ENCODE peak calls at places on chromosomes 2 and 18, in six cellular contexts. H is tibial artery, P is esophagus muscularis mucosa, Z is fibroblast of pulmonary artery, G is NCI-H2081, K is lung. W is an unnamed sample.

GRCh38 chr2:23366720-23367119 is 18.3 kb upstream of the KLHL29 start:
- DNase-seq in H (no peak), P (no peak), Z (no peak), G (no peak), K (no peak), W (no peak)

GRCh38 chr2:23509593-23510295 is 124.8 kb downstream of the KLHL29 start:
- DNase-seq in H (no peak), P (no peak), Z (no peak), G (no peak), K (no peak), W (no peak)

GRCh38 chr2:16621348-16621747 is 44.3 kb downstream of the CYRIA start:
- DNase-seq in H (no peak), P (no peak), Z (peak), G (no peak), K (no peak), W (no peak)

GRCh38 chr2:236343400-236344161 is 79.4 kb upstream of the ASB18 start:
- DNase-seq in H (no peak), P (no peak), Z (peak), G (peak), K (peak), W (peak)

GRCh38 chr2:122519366-122519765 is 763.9 kb downstream of the TSN start:
- DNase-seq in H (no peak), P (no peak), Z (no peak), G (no peak), K (no peak), W (no peak)

GRCh38 chr2:163348843-163349395 is 386.9 kb downstream of the FIGN start:
- DNase-seq in H (no peak), P (no peak), Z (peak), G (no peak), K (no peak), W (no peak)

GRCh38 chr2:27954771-27955384 is 64.3 kb downstream of the BABAM2 start:
- DNase-seq in H (peak), P (peak), Z (peak), G (no peak), K (peak), W (peak)

GRCh38 chr2:26970928-26971627 is 641 bp downstream of the MAPRE3 start:
- DNase-seq in H (peak), P (no peak), Z (peak), G (peak), K (no peak), W (no peak)

GRCh38 chr18:4639628-4640310 is 184.7 kb upstream of the DLGAP1 start:
- DNase-seq in H (no peak), P (no peak), Z (no peak), G (no peak), K (no peak), W (no peak)

GRCh38 chr2:71609958-71610357 is 156.6 kb downstream of the DYSF start:
- DNase-seq in H (no peak), P (no peak), Z (peak), G (peak), K (no peak), W (peak)

GRCh38 chr2:112199188-112199587 is 55.7 kb downstream of the ZC3H8 start:
- DNase-seq in H (no peak), P (peak), Z (no peak), G (no peak), K (no peak), W (no peak)

GRCh38 chr2:149984311-149984710 is 396.7 kb upstream of the MMADHC start:
- DNase-seq in H (no peak), P (no peak), Z (no peak), G (no peak), K (no peak), W (no peak)

GRCh38 chr2:105640241-105640640 is 104.5 kb upstream of the NCK2 start:
- DNase-seq in H (no peak), P (peak), Z (no peak), G (no peak), K (no peak), W (no peak)

GRCh38 chr2:238231809-238232208 is 8.0 kb downstream of the HES6 start:
- DNase-seq in H (no peak), P (no peak), Z (no peak), G (no peak), K (no peak), W (no peak)

GRCh38 chr2:6526093-6526824 is 339.4 kb downstream of the CMPK2 start:
- DNase-seq in H (no peak), P (no peak), Z (no peak), G (peak), K (no peak), W (peak)

GRCh38 chr18:54263904-54264336 is 5.4 kb upstream of the POLI start:
- DNase-seq in H (no peak), P (no peak), Z (no peak), G (no peak), K (no peak), W (no peak)

GRCh38 chr2:143259368-143259958 is 130.2 kb downstream of the ARHGAP15 start:
- DNase-seq in H (peak), P (no peak), Z (peak), G (peak), K (peak), W (peak)

GRCh38 chr2:163698857-163699256 is 37.0 kb downstream of the FIGN start:
- DNase-seq in H (no peak), P (no peak), Z (no peak), G (no peak), K (no peak), W (no peak)

GRCh38 chr2:38386377-38386776 is 9.3 kb upstream of the ATL2 start:
- DNase-seq in H (no peak), P (peak), Z (no peak), G (no peak), K (no peak), W (peak)

GRCh38 chr2:172282944-172283343 is 144.4 kb upstream of the ITGA6 start:
- DNase-seq in H (no peak), P (no peak), Z (peak), G (no peak), K (no peak), W (peak)

GRCh38 chr2:217477583-217477982 is 525.2 kb downstream of the TNS1 start:
- DNase-seq in H (no peak), P (no peak), Z (no peak), G (no peak), K (no peak), W (no peak)

GRCh38 chr18:37006742-37007141 is 177.8 kb downstream of the KIAA1328 start:
- DNase-seq in H (no peak), P (no peak), Z (no peak), G (no peak), K (no peak), W (no peak)

GRCh38 chr2:33145459-33145858 is 198.7 kb downstream of the LTBP1 start:
- DNase-seq in H (no peak), P (no peak), Z (peak), G (no peak), K (no peak), W (no peak)

GRCh38 chr18:59704146-59704545 is 6.9 kb upstream of the CCBE1 start:
- DNase-seq in H (no peak), P (no peak), Z (no peak), G (no peak), K (no peak), W (no peak)

GRCh38 chr2:146818122-146818521 is 1026.7 kb upstream of the ACVR2A start:
- DNase-seq in H (no peak), P (no peak), Z (peak), G (no peak), K (no peak), W (peak)

GRCh38 chr18:46423226-46423805 is 233.7 kb downstream of the LOXHD1 start:
- DNase-seq in H (no peak), P (no peak), Z (no peak), G (no peak), K (no peak), W (no peak)

W was measured in RWPE1.